ENCODE peak calls at places on chromosomes 11 and 22, in eight cellular contexts. K, X, T, R, G, S, W and P are unnamed samples.
A peak's percentile ranks its signal among the peaks of the same experiment; 100 is the strongest.

GRCh38 chr22:46247443-46247975 is 2.6 kb downstream of the CDPF1 start:
- DNase-seq in K (no peak), X (no peak), T (no peak), R (no peak), G (no peak), S (no peak), W (no peak), P (no peak)

GRCh38 chr11:103696130-103696529 is 340.3 kb upstream of the DDI1 start:
- DNase-seq in K (no peak), X (no peak), T (no peak), R (no peak), G (no peak), S (no peak), W (no peak), P (no peak)

GRCh38 chr11:44930588-44931302 is 19.9 kb downstream of the TP53I11 start:
- DNase-seq in K (no peak), X (no peak), T (no peak), R (no peak), G (no peak), S (no peak), W (no peak), P (no peak)

GRCh38 chr22:46815896-46816721 is 53.7 kb downstream of the TBC1D22A start:
- DNase-seq in K (peak; percentile 14), X (peak; percentile 70), T (peak; percentile 66), R (no peak), G (no peak), S (peak; percentile 31), W (no peak), P (peak; percentile 38)

GRCh38 chr11:115197031-115197430 is 307.2 kb downstream of the CADM1 start:
- DNase-seq in K (no peak), X (no peak), T (no peak), R (no peak), G (no peak), S (no peak), W (no peak), P (no peak)

GRCh38 chr11:35588627-35589026 is 29.6 kb upstream of the FJX1 start:
- DNase-seq in K (no peak), X (no peak), T (peak; percentile 84), R (no peak), G (no peak), S (no peak), W (no peak), P (no peak)

GRCh38 chr11:78763664-78764063 is 189.0 kb upstream of the NARS2 start:
- DNase-seq in K (no peak), X (no peak), T (no peak), R (no peak), G (no peak), S (no peak), W (no peak), P (no peak)

GRCh38 chr11:97683733-97684132 is 1293.9 kb downstream of the JRKL start:
- DNase-seq in K (no peak), X (no peak), T (no peak), R (no peak), G (no peak), S (peak; percentile 83), W (no peak), P (no peak)

GRCh38 chr11:62193954-62194353 is 3.9 kb downstream of the SCGB1D1 start:
- DNase-seq in K (no peak), X (no peak), T (no peak), R (no peak), G (no peak), S (peak; percentile 66), W (no peak), P (no peak)

GRCh38 chr11:72773291-72773690 is 20.6 kb downstream of the STARD10 start:
- DNase-seq in K (peak; percentile 69), X (no peak), T (peak; percentile 93), R (no peak), G (no peak), S (no peak), W (peak; percentile 59), P (no peak)

GRCh38 chr11:92978226-92979111 is 9.0 kb downstream of the MTNR1B start:
- DNase-seq in K (no peak), X (no peak), T (peak; percentile 44), R (no peak), G (no peak), S (no peak), W (no peak), P (no peak)

GRCh38 chr22:36243996-36244395 is 4.7 kb upstream of the APOL2 start:
- DNase-seq in K (peak; percentile 4), X (no peak), T (no peak), R (no peak), G (no peak), S (no peak), W (no peak), P (no peak)

GRCh38 chr11:76627541-76628082 is 42.9 kb downstream of the LRRC32 start:
- DNase-seq in K (no peak), X (no peak), T (no peak), R (no peak), G (no peak), S (no peak), W (no peak), P (no peak)

GRCh38 chr11:58900479-58901420 is 38.5 kb upstream of the GLYATL1 start:
- DNase-seq in K (peak; percentile 76), X (peak; percentile 75), T (peak; percentile 73), R (peak; percentile 85), G (peak; percentile 80), S (peak; percentile 96), W (no peak), P (peak; percentile 90)

GRCh38 chr11:78715639-78716311 is 141.1 kb upstream of the NARS2 start:
- DNase-seq in K (peak; percentile 27), X (peak; percentile 63), T (peak; percentile 91), R (peak; percentile 75), G (no peak), S (peak; percentile 91), W (no peak), P (peak; percentile 66)

GRCh38 chr11:77266766-77267165 is 34.7 kb downstream of the GDPD4 start:
- DNase-seq in K (no peak), X (no peak), T (peak; percentile 36), R (no peak), G (no peak), S (no peak), W (no peak), P (no peak)

GRCh38 chr11:115207166-115207591 is 297.0 kb downstream of the CADM1 start:
- DNase-seq in K (no peak), X (no peak), T (no peak), R (no peak), G (no peak), S (no peak), W (no peak), P (no peak)

GRCh38 chr11:7451952-7452507 is 33.3 kb upstream of the OLFML1 start:
- DNase-seq in K (no peak), X (no peak), T (no peak), R (no peak), G (no peak), S (no peak), W (no peak), P (no peak)

GRCh38 chr11:96105197-96105895 is 181.4 kb upstream of the MTMR2 start:
- DNase-seq in K (no peak), X (no peak), T (no peak), R (no peak), G (no peak), S (no peak), W (no peak), P (no peak)

GRCh38 chr22:50306753-50307749 is at the start of gene PLXNB2:
- DNase-seq in K (peak; percentile 80), X (peak; percentile 84), T (peak; percentile 80), R (peak; percentile 92), G (peak; percentile 85), S (peak; percentile 83), W (no peak), P (peak; percentile 83)

GRCh38 chr11:77052531-77052930 is 14.2 kb upstream of the CAPN5 start:
- DNase-seq in K (no peak), X (no peak), T (no peak), R (no peak), G (no peak), S (no peak), W (no peak), P (no peak)

GRCh38 chr22:23086787-23087186 is 16.5 kb downstream of the GNAZ start:
- DNase-seq in K (no peak), X (no peak), T (no peak), R (no peak), G (no peak), S (no peak), W (no peak), P (no peak)

GRCh38 chr22:23085785-23086184 is 15.5 kb downstream of the GNAZ start:
- DNase-seq in K (no peak), X (no peak), T (no peak), R (no peak), G (no peak), S (no peak), W (no peak), P (no peak)

GRCh38 chr22:23084453-23085350 is 14.4 kb downstream of the GNAZ start:
- DNase-seq in K (no peak), X (no peak), T (no peak), R (no peak), G (no peak), S (no peak), W (no peak), P (no peak)

GRCh38 chr22:23086263-23086662 is 15.9 kb downstream of the GNAZ start:
- DNase-seq in K (no peak), X (no peak), T (no peak), R (no peak), G (no peak), S (no peak), W (no peak), P (no peak)

GRCh38 chr22:23085351-23085671 is 15.0 kb downstream of the GNAZ start:
- DNase-seq in K (no peak), X (no peak), T (no peak), R (no peak), G (no peak), S (no peak), W (no peak), P (no peak)
- H3K4me3 ChIP-seq in K (no peak overlapping the region), X (no peak overlapping the region), T (no peak overlapping the region), R (no peak overlapping the region), G (no peak overlapping the region), S (no peak overlapping the region), W (no peak overlapping the region), P (no peak overlapping the region)

DNA sequence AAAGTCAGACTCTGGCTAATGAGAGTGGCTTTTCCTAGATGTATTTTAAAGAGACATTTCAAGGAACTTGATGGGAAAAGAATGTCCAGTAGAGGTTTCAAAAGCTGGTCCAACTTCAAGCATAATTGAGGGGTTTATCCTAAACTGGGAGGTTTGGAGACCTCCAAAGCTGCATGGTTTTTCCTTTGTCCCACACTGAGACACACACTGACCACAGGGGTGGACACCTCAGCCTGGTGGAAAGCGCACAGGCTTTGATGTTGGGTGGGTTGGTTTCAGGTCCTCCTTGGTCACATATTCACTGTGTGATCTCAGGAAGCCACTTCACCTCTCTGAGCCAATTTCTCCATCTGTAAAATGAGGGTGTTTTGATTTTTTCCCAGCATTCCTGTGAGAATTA is 4.0 kb downstream of the SPON1 start:
- DNase-seq in K (no peak), X (no peak), T (no peak), R (no peak), G (no peak), S (no peak), W (no peak), P (no peak)
- H3K36me3 ChIP-seq in K (no peaks in the 10 kb centered on the region), X (no peaks in the 10 kb centered on the region), T (no peaks in the 10 kb centered on the region), R (no peaks in the 10 kb centered on the region), G (no peaks in the 10 kb centered on the region), S (no peaks in the 10 kb centered on the region), W (no peaks in the 10 kb centered on the region), P (no peaks in the 10 kb centered on the region)

GRCh38 chr11:134033696-134034491 is 35.0 kb upstream of the JAM3 start:
- DNase-seq in K (peak; percentile 94), X (peak; percentile 72), T (peak; percentile 85), R (peak; percentile 81), G (peak; percentile 74), S (peak; percentile 96), W (peak; percentile 35), P (peak; percentile 78)
- TF ChIP-seq CTCF in K (no peak), X (no peak), T (no peak), R (no peak), G (no peak), S (no peak), W (no peak), P (no peak)

GRCh38 chr22:25742918-25743708 is 1.1 kb downstream of the MYO18B start:
- DNase-seq in K (no peak), X (no peak), T (no peak), R (no peak), G (no peak), S (no peak), W (no peak), P (no peak)
- H3K4me3 ChIP-seq in K (no peak overlapping the region), X (no peak overlapping the region), T (no peak overlapping the region), R (no peak overlapping the region), G (no peak overlapping the region), S (no peak overlapping the region), W (peak overlapping the region; percentile 71), P (no peak overlapping the region)